ENCODE peak calls at places on chromosomes 16 and 17, in nine cellular contexts. J, Q, Y, X, B, C, H, L and I are unnamed samples.

GRCh38 chr17:82301916-82302497 is 15.4 kb downstream of the CD7 start:
- DNase-seq in Q (no peak), J (no peak), C (no peak), Y (no peak), H (no peak), L (no peak), B (no peak), X (no peak), I (no peak)

GRCh38 chr16:78463591-78463990 is 364.1 kb downstream of the WWOX start:
- DNase-seq in B (no peak), J (no peak), H (no peak), C (no peak), Y (no peak), L (no peak), Q (no peak), X (no peak), I (no peak)

GRCh38 chr17:752620-753219 is 656 bp upstream of the GEMIN4 start:
- DNase-seq in L (no peak), B (peak), Y (peak), J (no peak), H (peak), C (peak), Q (peak), X (peak), I (peak)

GRCh38 chr17:10754109-10754508 is 24.3 kb upstream of the TMEM220 start:
- DNase-seq in B (peak), J (no peak), Q (peak), X (no peak), C (no peak), H (peak), Y (peak), L (no peak), I (peak)

GRCh38 chr16:67282447-67282805 is 3.1 kb downstream of the PLEKHG4 start:
- DNase-seq in Y (no peak), X (no peak), H (no peak), J (no peak), L (no peak), C (no peak), Q (no peak), B (no peak), I (no peak)

GRCh38 chr16:9647981-9648701 is 534.1 kb downstream of the GRIN2A start:
- DNase-seq in J (peak), H (peak), Y (peak), X (no peak), Q (peak), B (peak), C (no peak), L (peak), I (no peak)

GRCh38 chr17:5121186-5121841 is 5.5 kb downstream of the USP6 start:
- DNase-seq in H (no peak), Q (no peak), Y (no peak), B (no peak), J (no peak), X (no peak), C (no peak), L (no peak), I (no peak)

GRCh38 chr17:36599546-36600250 is 1.7 kb upstream of the MRM1 start:
- DNase-seq in Y (no peak), X (no peak), Q (no peak), H (no peak), C (no peak), J (no peak), B (no peak), L (no peak), I (no peak)

GRCh38 chr16:67828651-67829050 is 13.5 kb upstream of the THAP11 start:
- DNase-seq in Q (no peak), B (no peak), C (no peak), X (no peak), Y (no peak), H (no peak), J (no peak), L (no peak), I (no peak)

GRCh38 chr17:80779336-80779735 is 212.3 kb upstream of the CHMP6 start:
- DNase-seq in J (no peak), B (no peak), L (no peak), H (no peak), Q (no peak), C (no peak), X (no peak), Y (no peak), I (no peak)

GRCh38 chr16:89217388-89218191 is at the start of gene ZNF778:
- DNase-seq in H (peak), L (peak), J (peak), Q (peak), C (peak), Y (peak), B (peak), X (peak), I (peak)

GRCh38 chr16:47460301-47460754 is 535 bp downstream of the ITFG1 start:
- DNase-seq in L (no peak), Y (no peak), C (no peak), Q (peak), X (no peak), B (peak), H (peak), J (no peak), I (no peak)

GRCh38 chr17:79478051-79478461 is 132.8 kb downstream of the RBFOX3 start:
- DNase-seq in J (no peak), B (no peak), H (no peak), X (no peak), C (no peak), Q (no peak), L (no peak), Y (no peak), I (no peak)

GRCh38 chr17:74579910-74580309 is 12.2 kb downstream of the CD300LD start:
- DNase-seq in J (no peak), Y (no peak), X (no peak), C (no peak), B (no peak), Q (no peak), L (no peak), H (no peak), I (no peak)

GRCh38 chr17:31256936-31257335 is 40.1 kb downstream of the OMG start:
- DNase-seq in H (no peak), J (no peak), X (no peak), Y (no peak), B (no peak), L (no peak), C (no peak), Q (no peak), I (no peak)

GRCh38 chr16:68064791-68065365 is 20.3 kb upstream of the NFATC3 start:
- DNase-seq in C (peak), B (peak), Y (peak), Q (peak), H (peak), J (peak), L (peak), X (no peak), I (peak)

GRCh38 chr17:66518677-66519076 is 216.3 kb downstream of the PRKCA start:
- DNase-seq in Q (no peak), H (no peak), C (no peak), Y (no peak), X (no peak), J (no peak), B (no peak), L (no peak), I (no peak)

GRCh38 chr17:56598471-56598870 is 5.0 kb downstream of the NOG start:
- DNase-seq in J (peak), L (no peak), B (peak), X (no peak), Q (peak), C (no peak), Y (no peak), H (peak), I (no peak)

GRCh38 chr17:21452377-21453143 is 76.4 kb downstream of the KCNJ12 start:
- DNase-seq in L (peak), J (peak), Y (peak), B (peak), C (peak), H (peak), Q (peak), X (peak), I (peak)

GRCh38 chr16:28210979-28211505 is 723 bp downstream of the XPO6 start:
- DNase-seq in C (peak), Q (peak), B (peak), H (peak), X (no peak), J (peak), Y (peak), L (peak), I (peak)

GRCh38 chr17:2124391-2124790 is 69.5 kb downstream of the HIC1 start:
- DNase-seq in H (peak), J (no peak), Q (no peak), L (no peak), X (no peak), C (no peak), B (no peak), Y (no peak), I (no peak)

GRCh38 chr16:4053663-4054479 is 62.4 kb downstream of the ADCY9 start:
- DNase-seq in L (no peak), Q (no peak), J (peak), X (peak), B (no peak), H (peak), C (peak), Y (peak), I (no peak)

GRCh38 chr17:41499714-41500113 is 5.7 kb downstream of the KRT13 start:
- DNase-seq in Q (no peak), B (no peak), C (no peak), Y (no peak), H (no peak), J (no peak), X (no peak), L (no peak), I (no peak)